ENCODE peak calls at places on chromosomes 7 and 10, in eight cellular contexts. D, S, Q, Z, V, C, X and K are unnamed samples.
A peak's percentile ranks its signal among the peaks of the same experiment; 100 is the strongest.

GRCh38 chr7:128728608-128729007 is 10.6 kb upstream of the CALU start:
- DNase-seq in D (peak; percentile 56), S (no peak), Q (no peak), Z (no peak), V (no peak), C (no peak), X (peak; percentile 89), K (no peak)

GRCh38 chr7:98826811-98827231 is 43.0 kb downstream of the TMEM130 start:
- DNase-seq in D (no peak), S (peak; percentile 89), Q (no peak), Z (peak; percentile 96), V (no peak), C (peak; percentile 36), X (no peak), K (peak; percentile 33)

GRCh38 chr10:123398756-123399155 is 244.6 kb downstream of the BUB3 start:
- DNase-seq in D (no peak), S (no peak), Q (no peak), Z (no peak), V (no peak), C (no peak), X (no peak), K (no peak)

GRCh38 chr10:106011189-106011744 is 1153.2 kb downstream of the SORCS1 start:
- DNase-seq in D (no peak), S (no peak), Q (no peak), Z (no peak), V (no peak), C (no peak), X (no peak), K (peak; percentile 12)

GRCh38 chr10:113746188-113746950 is 5.1 kb upstream of the PLEKHS1 start:
- DNase-seq in D (no peak), S (no peak), Q (no peak), Z (no peak), V (no peak), C (no peak), X (peak; percentile 2), K (no peak)

GRCh38 chr10:64115913-64116643 is 594.9 kb downstream of the REEP3 start:
- DNase-seq in D (no peak), S (peak; percentile 4), Q (no peak), Z (peak; percentile 3), V (no peak), C (peak; percentile 51), X (no peak), K (no peak)

GRCh38 chr10:119538632-119539358 is 3.7 kb downstream of the RGS10 start:
- DNase-seq in D (no peak), S (no peak), Q (no peak), Z (no peak), V (no peak), C (no peak), X (no peak), K (no peak)

GRCh38 chr10:131626274-131626673 is 274.5 kb upstream of the PPP2R2D start:
- DNase-seq in D (no peak), S (no peak), Q (no peak), Z (no peak), V (no peak), C (no peak), X (no peak), K (no peak)

GRCh38 chr7:2725178-2726105 is 37.4 kb downstream of the AMZ1 start:
- DNase-seq in D (no peak), S (no peak), Q (no peak), Z (no peak), V (no peak), C (no peak), X (no peak), K (no peak)

GRCh38 chr7:143240323-143241168 is 18.7 kb downstream of the TAS2R40 start:
- DNase-seq in D (peak; percentile 72), S (peak; percentile 70), Q (peak; percentile 50), Z (peak; percentile 78), V (peak; percentile 37), C (peak; percentile 84), X (peak; percentile 75), K (peak; percentile 14)

GRCh38 chr10:42876476-42876875 is 93.9 kb downstream of the BMS1 start:
- DNase-seq in D (no peak), S (no peak), Q (no peak), Z (no peak), V (no peak), C (no peak), X (no peak), K (no peak)

GRCh38 chr7:78345979-78346378 is 547.4 kb downstream of the PHTF2 start:
- DNase-seq in D (no peak), S (no peak), Q (no peak), Z (peak; percentile 23), V (no peak), C (no peak), X (no peak), K (no peak)

GRCh38 chr7:143410523-143411004 is 1.9 kb upstream of the EPHA1 start:
- DNase-seq in D (no peak), S (no peak), Q (no peak), Z (no peak), V (no peak), C (no peak), X (no peak), K (no peak)

GRCh38 chr10:77887631-77888355 is 38.8 kb downstream of the DLG5 start:
- DNase-seq in D (no peak), S (no peak), Q (no peak), Z (peak; percentile 23), V (no peak), C (no peak), X (no peak), K (no peak)

GRCh38 chr7:130758429-130759056 is 24.5 kb upstream of the KLF14 start:
- DNase-seq in D (peak; percentile 19), S (no peak), Q (no peak), Z (peak; percentile 76), V (no peak), C (peak; percentile 54), X (peak; percentile 57), K (no peak)

GRCh38 chr7:2273866-2274265 is 31.8 kb downstream of the NUDT1 start:
- DNase-seq in D (no peak), S (no peak), Q (no peak), Z (no peak), V (no peak), C (no peak), X (no peak), K (no peak)

GRCh38 chr7:47609803-47610452 is 28.0 kb upstream of the TNS3 start:
- DNase-seq in D (no peak), S (no peak), Q (no peak), Z (no peak), V (no peak), C (no peak), X (no peak), K (no peak)

GRCh38 chr10:31604141-31604540 is 285.1 kb downstream of the ZEB1 start:
- DNase-seq in D (peak; percentile 76), S (no peak), Q (no peak), Z (peak; percentile 78), V (no peak), C (no peak), X (no peak), K (no peak)

GRCh38 chr7:103989200-103989784 is at the start of gene RELN:
- DNase-seq in D (no peak), S (no peak), Q (no peak), Z (peak; percentile 94), V (no peak), C (no peak), X (peak; percentile 70), K (peak; percentile 41)

GRCh38 chr7:44912775-44913347 is 27.5 kb upstream of the PURB start:
- DNase-seq in D (no peak), S (no peak), Q (no peak), Z (peak; percentile 65), V (no peak), C (no peak), X (no peak), K (no peak)

GRCh38 chr10:95242581-95243317 is 48.1 kb downstream of the PDLIM1 start:
- DNase-seq in D (peak; percentile 54), S (no peak), Q (no peak), Z (peak; percentile 42), V (no peak), C (peak; percentile 55), X (peak; percentile 53), K (no peak)

GRCh38 chr10:6476989-6477388 is 103.1 kb downstream of the PRKCQ start:
- DNase-seq in D (no peak), S (no peak), Q (no peak), Z (no peak), V (no peak), C (no peak), X (no peak), K (no peak)

GRCh38 chr7:92723205-92723604 is 113.2 kb downstream of the CDK6 start:
- DNase-seq in D (no peak), S (no peak), Q (no peak), Z (no peak), V (no peak), C (no peak), X (no peak), K (no peak)

GRCh38 chr7:120829487-120829886 is 28.5 kb downstream of the TSPAN12 start:
- DNase-seq in D (no peak), S (no peak), Q (no peak), Z (no peak), V (no peak), C (no peak), X (no peak), K (no peak)

GRCh38 chr10:17783751-17784150 is 25.4 kb upstream of the MRC1 start:
- DNase-seq in D (no peak), S (no peak), Q (no peak), Z (no peak), V (no peak), C (no peak), X (no peak), K (no peak)

GRCh38 chr10:133159611-133159949 is 439 bp upstream of the KNDC1 start:
- DNase-seq in D (no peak), S (no peak), Q (no peak), Z (no peak), V (no peak), C (no peak), X (no peak), K (no peak)

GRCh38 chr10:85651507-85651902 is 715.1 kb downstream of the GRID1 start:
- DNase-seq in D (no peak), S (peak; percentile 27), Q (no peak), Z (no peak), V (no peak), C (no peak), X (no peak), K (no peak)

GRCh38 chr7:128221929-128222403 is 19.1 kb upstream of the LEP start:
- DNase-seq in D (peak; percentile 69), S (no peak), Q (no peak), Z (peak; percentile 13), V (no peak), C (no peak), X (peak; percentile 88), K (no peak)

GRCh38 chr7:353746-354325 is 63.9 kb downstream of the FOXL3 start:
- DNase-seq in D (no peak), S (peak; percentile 16), Q (no peak), Z (no peak), V (no peak), C (no peak), X (peak; percentile 57), K (peak; percentile 16)

GRCh38 chr10:126917375-126917774 is 12.1 kb downstream of the DOCK1 start:
- DNase-seq in D (no peak), S (peak; percentile 32), Q (no peak), Z (no peak), V (no peak), C (no peak), X (no peak), K (no peak)

GRCh38 chr10:1184541-1185415 is 128.6 kb downstream of the WDR37 start:
- DNase-seq in D (no peak), S (no peak), Q (no peak), Z (no peak), V (no peak), C (no peak), X (no peak), K (no peak)